ENCODE peak calls at places on chromosomes 4 and X, in eight cellular contexts. Q is substantia nigra; H is CD8-positive, alpha-beta memory T cell; Z is heart right ventricle; U is stimulated activated naive CD8-positive, alpha-beta T cell treated with anti-CD3 and anti-CD28 coated beads, Interleukin-15, Interleukin-2, amounts not matched to agents 100 U/mL and 50 U/mL, for 24 hours; C is kidney glomerular epithelial cell; N is NCI-H1092; I is GM20000. J is an unnamed sample.

GRCh38 chrX:46961574-46962279 is 49.5 kb downstream of the JADE3 start:
- DNase-seq in Q (no peak), H (no peak), Z (no peak), U (no peak), C (no peak), N (peak; percentile 4), I (no peak), J (no peak)

GRCh38 chr4:73895201-73896177 is 26.3 kb downstream of the CXCL1 start:
- DNase-seq in Q (no peak), H (no peak), Z (no peak), U (no peak), C (no peak), N (no peak), I (no peak), J (no peak)

GRCh38 chrX:150567645-150568319 is 639 bp upstream of the MTM1 start:
- DNase-seq in Q (no peak), H (no peak), Z (no peak), U (no peak), C (no peak), N (no peak), I (no peak), J (no peak)

GRCh38 chr4:1356181-1356998 is 9.4 kb downstream of the UVSSA start:
- DNase-seq in Q (peak; percentile 29), H (no peak), Z (peak; percentile 42), U (peak; percentile 66), C (no peak), N (peak; percentile 51), I (peak; percentile 85), J (no peak)

GRCh38 chrX:8668797-8669196 is 63.1 kb downstream of the ANOS1 start:
- DNase-seq in Q (no peak), H (no peak), Z (no peak), U (no peak), C (no peak), N (no peak), I (no peak), J (no peak)

GRCh38 chrX:108312938-108313337 is 125.3 kb downstream of the COL4A6 start:
- DNase-seq in Q (peak; percentile 6), H (no peak), Z (peak; percentile 58), U (no peak), C (peak; percentile 16), N (peak; percentile 75), I (no peak), J (peak; percentile 84)

GRCh38 chr4:3204021-3204431 is 44.9 kb upstream of the MSANTD1 start:
- DNase-seq in Q (no peak), H (no peak), Z (no peak), U (no peak), C (no peak), N (no peak), I (no peak), J (no peak)

GRCh38 chrX:130829526-130830515 is 73.2 kb downstream of the ENOX2 start:
- DNase-seq in Q (no peak), H (no peak), Z (no peak), U (no peak), C (no peak), N (no peak), I (no peak), J (no peak)

GRCh38 chr4:119138046-119138445 is 2.4 kb downstream of the MYOZ2 start:
- DNase-seq in Q (no peak), H (no peak), Z (no peak), U (no peak), C (peak; percentile 42), N (no peak), I (no peak), J (no peak)

GRCh38 chr4:4216668-4217067 is 10.1 kb downstream of the OTOP1 start:
- DNase-seq in Q (no peak), H (no peak), Z (no peak), U (no peak), C (peak; percentile 31), N (no peak), I (no peak), J (peak; percentile 79)